ENCODE peak calls at places on chromosomes 7 and 10, in nine cellular contexts. P is HCT116, E is GM23338, K is astrocyte of the spinal cord, C is heart left ventricle, I is choroid plexus epithelial cell, U is prostate gland, S is kidney, M is B cell. O is an unnamed sample.

GRCh38 chr10:78457804-78458483 is 424.3 kb downstream of the RPS24 start:
- DNase-seq in P (no peak), E (no peak), K (peak; percentile 81), C (no peak), I (peak; percentile 45), U (no peak), S (no peak), M (no peak), O (peak; percentile 57)

GRCh38 chr7:30472771-30473392 is 5.7 kb downstream of the NOD1 start:
- DNase-seq in P (no peak), E (no peak), K (peak; percentile 54), C (no peak), I (peak; percentile 86), U (no peak), S (no peak), M (no peak), O (peak; percentile 35)

GRCh38 chr10:35004651-35005050 is 85.5 kb downstream of the CUL2 start:
- DNase-seq in P (no peak), E (no peak), K (no peak), C (no peak), I (peak; percentile 57), U (no peak), S (no peak), M (no peak), O (peak; percentile 31)

GRCh38 chr7:126698446-126698845 is 554.3 kb downstream of the GRM8 start:
- DNase-seq in P (no peak), E (no peak), K (no peak), C (no peak), I (no peak), U (no peak), S (no peak), M (no peak), O (no peak)

GRCh38 chr10:101602767-101603398 is 14.8 kb downstream of the DPCD start:
- DNase-seq in P (peak; percentile 71), E (peak; percentile 95), K (peak; percentile 51), C (peak; percentile 37), I (peak; percentile 82), U (peak; percentile 48), S (peak; percentile 81), M (peak; percentile 45), O (peak; percentile 82)

GRCh38 chr7:131829911-131830310 is 273.5 kb upstream of the PODXL start:
- DNase-seq in P (no peak), E (peak; percentile 85), K (no peak), C (no peak), I (peak; percentile 17), U (no peak), S (no peak), M (no peak), O (no peak)

GRCh38 chr7:26857534-26858228 is 6.7 kb downstream of the SKAP2 start:
- DNase-seq in P (no peak), E (peak; percentile 72), K (peak; percentile 82), C (no peak), I (peak; percentile 7), U (no peak), S (peak; percentile 82), M (peak; percentile 48), O (no peak)

GRCh38 chr7:158676171-158676840 is 28.3 kb downstream of the NCAPG2 start:
- DNase-seq in P (no peak), E (no peak), K (peak; percentile 28), C (no peak), I (peak; percentile 62), U (no peak), S (no peak), M (no peak), O (peak; percentile 28)

GRCh38 chr7:141585592-141586510 is 34.6 kb downstream of the AGK start:
- DNase-seq in P (no peak), E (no peak), K (peak; percentile 97), C (no peak), I (peak; percentile 98), U (no peak), S (no peak), M (no peak), O (peak; percentile 86)

GRCh38 chr10:129350690-129351089 is 116.4 kb upstream of the MGMT start:
- DNase-seq in P (no peak), E (no peak), K (no peak), C (no peak), I (no peak), U (no peak), S (no peak), M (no peak), O (no peak)

GRCh38 chr7:26443761-26444160 is 152.1 kb downstream of the SNX10 start:
- DNase-seq in P (no peak), E (no peak), K (no peak), C (no peak), I (no peak), U (no peak), S (no peak), M (no peak), O (no peak)

GRCh38 chr7:151051108-151051507 is 2.8 kb downstream of the ASIC3 start:
- DNase-seq in P (no peak), E (peak; percentile 95), K (peak; percentile 72), C (peak; percentile 55), I (peak; percentile 79), U (no peak), S (no peak), M (no peak), O (peak; percentile 36)

GRCh38 chr10:128494665-128495064 is 368.4 kb upstream of the MKI67 start:
- DNase-seq in P (no peak), E (no peak), K (no peak), C (no peak), I (no peak), U (no peak), S (no peak), M (no peak), O (no peak)

GRCh38 chr7:25669954-25670841 is 441.9 kb upstream of the NPVF start:
- DNase-seq in P (no peak), E (no peak), K (no peak), C (no peak), I (peak; percentile 63), U (peak; percentile 70), S (no peak), M (no peak), O (no peak)

GRCh38 chr10:30510184-30510931 is 76.4 kb downstream of the MAP3K8 start:
- DNase-seq in P (no peak), E (no peak), K (peak; percentile 67), C (no peak), I (peak; percentile 81), U (peak; percentile 13), S (no peak), M (peak; percentile 59), O (peak; percentile 71)

GRCh38 chr7:14045651-14046050 is 56.2 kb upstream of the ETV1 start:
- DNase-seq in P (no peak), E (no peak), K (no peak), C (no peak), I (no peak), U (no peak), S (no peak), M (no peak), O (no peak)

GRCh38 chr7:88432321-88432720 is 125.6 kb upstream of the STEAP4 start:
- DNase-seq in P (no peak), E (no peak), K (no peak), C (no peak), I (no peak), U (no peak), S (no peak), M (no peak), O (no peak)

GRCh38 chr7:49245062-49245461 is 320.7 kb downstream of the CDC14C start:
- DNase-seq in P (no peak), E (peak; percentile 69), K (no peak), C (no peak), I (no peak), U (no peak), S (no peak), M (no peak), O (no peak)

GRCh38 chr7:49247759-49248158 is 323.4 kb downstream of the CDC14C start:
- DNase-seq in P (no peak), E (peak; percentile 22), K (no peak), C (no peak), I (no peak), U (no peak), S (no peak), M (no peak), O (no peak)

GRCh38 chr7:49244543-49244942 is 320.2 kb downstream of the CDC14C start:
- DNase-seq in P (no peak), E (peak; percentile 87), K (no peak), C (no peak), I (no peak), U (no peak), S (no peak), M (no peak), O (no peak)

GRCh38 chr7:49243521-49243920 is 319.2 kb downstream of the CDC14C start:
- DNase-seq in P (no peak), E (peak; percentile 61), K (no peak), C (no peak), I (no peak), U (no peak), S (no peak), M (no peak), O (no peak)
- TF ChIP-seq CTCF in P (no peak), E (peak; percentile 65), K (no peak), C (no peak), I (no peak), U (no peak), S (no peak), M (no peak), O (no peak)

DNA sequence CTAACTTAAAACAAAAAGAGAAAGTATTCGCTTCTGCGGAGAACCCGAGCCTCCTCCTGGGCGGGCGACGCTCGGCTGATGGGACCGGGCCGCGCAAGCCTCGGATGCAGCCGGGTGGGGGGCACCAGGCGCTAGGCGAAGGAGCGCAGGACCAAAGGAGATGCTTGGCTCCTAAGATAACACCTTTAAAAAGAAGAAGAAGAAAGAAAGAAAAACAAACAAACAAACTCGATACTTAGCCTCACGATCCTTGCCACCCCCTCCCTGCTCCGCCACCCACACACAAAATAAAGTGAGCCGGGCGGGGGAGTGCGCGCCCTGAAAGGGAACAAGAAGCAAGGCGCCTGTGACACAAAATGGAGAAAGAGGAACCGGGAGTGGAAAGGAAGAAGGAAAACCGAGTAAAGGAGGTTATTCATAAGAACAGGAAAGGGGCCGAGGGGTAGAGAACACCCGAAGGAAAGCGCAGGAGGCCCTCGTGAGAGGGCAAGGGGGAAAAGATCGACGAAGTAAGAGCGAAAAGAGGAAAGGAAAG is 34.0 kb upstream of the EBLN1 start:
- DNase-seq in P (no peak), E (peak; percentile 65), K (peak; percentile 66), C (peak; percentile 65), I (peak; percentile 54), U (peak; percentile 54), S (peak; percentile 84), M (peak; percentile 85), O (no peak)
- TF ChIP-seq CTCF in P (no peak), E (no peak), K (peak; percentile 3), C (no peak), I (no peak), U (no peak), S (no peak), M (no peak), O (no peak)

DNA sequence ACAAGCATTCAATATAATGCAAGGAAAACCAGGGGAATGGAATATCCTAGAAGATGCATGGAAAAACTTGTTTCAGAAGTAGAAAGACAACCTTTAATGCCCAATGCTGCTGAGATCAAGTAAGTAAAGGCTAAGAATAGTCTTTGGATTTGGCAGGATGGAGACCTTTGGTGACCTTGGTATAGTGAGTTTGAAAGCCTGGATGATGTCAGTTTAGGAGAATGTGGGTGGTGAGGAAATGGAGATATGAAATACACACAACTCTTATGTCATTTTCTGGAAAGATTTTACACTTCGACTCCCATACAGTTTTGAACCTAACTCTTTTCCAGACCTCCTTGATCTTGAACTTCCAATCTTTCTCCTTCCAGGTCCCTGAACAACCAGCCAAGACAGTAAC is 185.7 kb downstream of the TFEC start:
- DNase-seq in P (no peak), E (no peak), K (no peak), C (no peak), I (peak; percentile 55), U (no peak), S (no peak), M (no peak), O (no peak)
- TF ChIP-seq CTCF in P (no peak), E (no peak), K (no peak), C (no peak), I (no peak), U (no peak), S (no peak), M (no peak), O (no peak)

GRCh38 chr10:847868-848267 is 83.6 kb downstream of the LARP4B start:
- DNase-seq in P (no peak), E (peak; percentile 43), K (no peak), C (no peak), I (peak; percentile 72), U (no peak), S (no peak), M (no peak), O (no peak)
- TF ChIP-seq CTCF in P (no peak), E (peak; percentile 54), K (peak; percentile 28), C (no peak), I (peak; percentile 69), U (no peak), S (no peak), M (no peak), O (peak; percentile 13)